ENCODE peak calls at places on chromosome 20, in eight cellular contexts. N is A549, U is ovary, K is endodermal cell, G is IMR-90, E is tibial artery, T is astrocyte, I is DND-41. Z is an unnamed sample.

GRCh38 chr20:18738055-18738454 is 75.5 kb upstream of the SCP2D1 start:
- DNase-seq in N (peak; percentile 11), U (no peak), K (no peak), G (no peak), E (no peak), T (no peak), I (no peak), Z (no peak)

GRCh38 chr20:13494019-13494418 is 144.7 kb downstream of the TASP1 start:
- DNase-seq in N (no peak), U (no peak), K (no peak), G (peak; percentile 52), E (no peak), T (peak; percentile 16), I (no peak), Z (no peak)

GRCh38 chr20:48804300-48804980 is 23.4 kb downstream of the PREX1 start:
- DNase-seq in N (no peak), U (no peak), K (no peak), G (no peak), E (no peak), T (no peak), I (no peak), Z (no peak)

GRCh38 chr20:8790442-8791074 is 278.3 kb upstream of the PLCB4 start:
- DNase-seq in N (peak; percentile 63), U (no peak), K (peak; percentile 65), G (peak; percentile 60), E (no peak), T (peak; percentile 22), I (peak; percentile 39), Z (peak; percentile 50)

GRCh38 chr20:40683221-40683893 is 5.7 kb downstream of the MAFB start:
- DNase-seq in N (no peak), U (peak; percentile 49), K (peak; percentile 73), G (no peak), E (peak; percentile 80), T (peak; percentile 14), I (no peak), Z (no peak)

GRCh38 chr20:56993020-56993419 is 273.4 kb downstream of the BMP7 start:
- DNase-seq in N (no peak), U (no peak), K (no peak), G (no peak), E (no peak), T (no peak), I (no peak), Z (no peak)

GRCh38 chr20:63957004-63957689 is 931 bp upstream of the UCKL1 start:
- DNase-seq in N (peak; percentile 82), U (peak; percentile 80), K (peak; percentile 93), G (peak; percentile 49), E (peak; percentile 88), T (peak; percentile 47), I (no peak), Z (peak; percentile 71)

GRCh38 chr20:48142258-48142657 is 357.0 kb upstream of the SULF2 start:
- DNase-seq in N (no peak), U (no peak), K (no peak), G (no peak), E (peak; percentile 25), T (no peak), I (no peak), Z (no peak)

GRCh38 chr20:9838378-9839295 is at the start of gene PAK5:
- DNase-seq in N (peak; percentile 68), U (peak; percentile 45), K (peak; percentile 99), G (peak; percentile 15), E (peak; percentile 65), T (peak; percentile 53), I (no peak), Z (no peak)

GRCh38 chr20:62427172-62428007 is at the start of gene RBBP8NL:
- DNase-seq in N (no peak), U (no peak), K (peak; percentile 94), G (no peak), E (no peak), T (no peak), I (no peak), Z (no peak)
- H3K4me3 ChIP-seq in N (no peak within 1 kb of the TSS), U (no peak within 1 kb of the TSS), K (no peak within 1 kb of the TSS), G (no peak within 1 kb of the TSS), E (no peak within 1 kb of the TSS), T (no peak within 1 kb of the TSS), I (no peak within 1 kb of the TSS), Z (no peak within 1 kb of the TSS)

GRCh38 chr20:37343212-37343993 is 2.5 kb upstream of the SRC start:
- DNase-seq in N (peak; percentile 59), U (peak; percentile 30), K (no peak), G (no peak), E (peak; percentile 63), T (no peak), I (peak; percentile 24), Z (peak; percentile 63)

GRCh38 chr20:37341632-37342031 is 4.3 kb upstream of the SRC start:
- DNase-seq in N (no peak), U (peak; percentile 35), K (no peak), G (no peak), E (peak; percentile 61), T (no peak), I (no peak), Z (no peak)

GRCh38 chr20:37340998-37341397 is 4.9 kb upstream of the SRC start:
- DNase-seq in N (no peak), U (no peak), K (no peak), G (no peak), E (no peak), T (no peak), I (no peak), Z (no peak)

GRCh38 chr20:37343994-37344355 is 2.0 kb upstream of the SRC start:
- DNase-seq in N (no peak), U (no peak), K (no peak), G (no peak), E (no peak), T (no peak), I (no peak), Z (no peak)

DNA sequence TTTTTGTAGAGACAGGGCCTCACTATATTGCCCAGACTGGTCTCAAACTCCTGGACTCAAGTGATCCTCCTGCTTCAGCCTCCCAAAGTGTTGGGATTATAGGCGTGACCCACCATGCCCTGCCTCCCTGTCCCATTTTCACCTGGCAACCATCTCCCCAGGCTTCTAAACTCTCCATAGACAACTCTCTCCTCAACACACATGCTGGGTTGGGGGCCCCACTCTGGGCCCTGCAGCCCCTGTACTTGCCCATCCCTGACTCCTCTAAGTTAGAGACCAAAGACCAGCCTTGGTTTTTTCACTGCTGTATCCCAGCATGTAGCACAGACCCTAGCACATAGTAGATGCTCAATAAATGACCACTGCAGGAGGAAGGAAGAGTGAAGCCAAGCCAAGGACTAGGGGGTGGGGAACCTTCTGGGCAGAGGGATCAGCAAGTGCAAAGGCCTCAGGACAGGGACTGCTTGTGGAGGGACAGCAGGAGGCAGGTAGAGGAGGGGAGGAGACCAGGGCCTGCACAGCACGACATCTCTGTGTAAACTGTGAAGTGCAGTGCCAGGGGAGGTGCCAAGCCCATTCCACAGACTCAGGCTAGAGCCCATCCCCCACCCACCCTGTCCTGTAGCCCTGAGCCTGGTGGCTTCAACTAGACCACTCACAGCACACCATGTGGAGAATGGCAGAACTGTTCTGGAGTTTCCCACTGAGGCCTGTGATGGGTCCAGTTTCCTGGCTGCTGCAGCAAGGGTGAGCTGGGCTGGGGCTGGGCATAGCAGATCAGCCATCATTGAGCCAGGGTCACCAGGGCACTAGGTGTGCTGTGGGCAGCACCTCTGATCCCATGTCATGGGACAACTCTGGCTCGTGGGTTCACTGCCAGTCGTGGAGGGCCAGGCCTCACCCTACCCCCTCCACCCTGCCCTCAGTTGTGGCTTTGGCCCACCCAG is 3.4 kb upstream of the SRC start:
- DNase-seq in N (peak; percentile 61), U (peak; percentile 31), K (peak; percentile 79), G (no peak), E (peak; percentile 42), T (no peak), I (no peak), Z (peak; percentile 65)
- TF ChIP-seq CTCF in N (no peak), U (no peak), K (peak; percentile 57), G (peak; percentile 22), E (no peak), T (no peak), I (peak; percentile 9), Z (peak; percentile 35)

DNA sequence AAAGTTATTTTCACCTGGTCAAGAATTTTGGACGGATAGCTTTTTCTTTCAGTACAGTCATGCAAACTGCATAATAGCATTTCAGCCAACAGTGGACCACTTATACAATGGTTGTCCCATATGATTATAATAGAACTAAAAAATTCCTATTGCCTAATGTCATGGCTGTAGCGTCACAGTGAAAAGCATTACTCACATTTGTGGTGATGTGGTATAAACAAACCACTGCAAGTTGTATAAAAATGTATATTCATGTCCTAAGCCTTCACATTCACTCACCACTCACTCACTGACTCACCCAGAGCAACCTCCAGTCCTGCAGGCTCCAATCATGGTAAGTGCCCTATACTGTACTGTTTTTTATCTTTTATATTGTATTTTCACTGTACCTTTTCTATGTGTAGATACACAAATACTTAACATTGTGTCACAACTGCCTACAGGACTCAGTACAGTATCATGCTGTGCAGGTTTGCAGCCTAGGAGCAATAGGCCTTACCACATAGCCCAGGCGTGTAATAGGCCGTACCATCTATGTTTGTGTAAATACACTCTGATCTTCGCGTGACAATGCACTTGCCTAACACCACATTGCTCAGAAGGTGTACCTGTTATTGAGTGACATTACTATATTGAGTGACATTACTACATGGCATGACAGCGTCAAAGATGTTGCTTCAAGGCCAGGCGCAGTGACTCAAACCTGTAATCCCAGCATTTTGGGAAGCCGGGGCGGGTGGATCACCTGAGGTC is 17.9 kb downstream of the ABHD12 start:
- DNase-seq in N (peak; percentile 40), U (no peak), K (peak; percentile 10), G (peak; percentile 99), E (no peak), T (peak; percentile 98), I (no peak), Z (no peak)
- H3K4me3 ChIP-seq in N (no peak overlapping the region), U (no peak overlapping the region), K (no peak overlapping the region), G (no peak overlapping the region), E (no peak overlapping the region), T (no peak overlapping the region), I (no peak overlapping the region), Z (no peak overlapping the region)

GRCh38 chr20:21028436-21028835 is 77.7 kb downstream of the LINC00237 start:
- DNase-seq in N (no peak), U (no peak), K (no peak), G (no peak), E (no peak), T (no peak), I (no peak), Z (no peak)

GRCh38 chr20:21028921-21029320 is 77.2 kb downstream of the LINC00237 start:
- DNase-seq in N (no peak), U (no peak), K (no peak), G (no peak), E (no peak), T (no peak), I (no peak), Z (no peak)

GRCh38 chr20:21029356-21029755 is 76.8 kb downstream of the LINC00237 start:
- DNase-seq in N (no peak), U (no peak), K (no peak), G (no peak), E (no peak), T (no peak), I (no peak), Z (no peak)

GRCh38 chr20:21026951-21027350 is 79.2 kb downstream of the LINC00237 start:
- DNase-seq in N (no peak), U (no peak), K (no peak), G (no peak), E (no peak), T (no peak), I (no peak), Z (no peak)

DNA sequence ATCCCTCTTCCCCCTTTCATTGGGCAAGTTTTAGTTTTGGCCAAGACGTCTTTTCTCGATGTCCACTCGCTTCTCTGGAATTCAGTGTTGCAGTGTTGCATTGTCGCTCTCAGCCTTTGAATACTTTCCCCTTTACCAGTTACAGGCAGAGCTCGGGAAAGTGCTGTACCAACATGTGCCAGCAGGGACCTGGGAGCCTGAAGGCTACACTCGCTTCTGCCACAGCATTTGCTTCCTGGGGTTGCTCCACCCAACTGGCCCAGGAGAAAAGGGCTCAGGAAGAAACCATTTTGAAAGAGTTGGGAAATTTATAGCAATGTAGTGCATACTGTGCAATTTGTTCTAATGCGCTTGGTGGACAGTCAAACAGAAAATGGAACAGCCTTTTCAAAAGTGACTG is 78.6 kb downstream of the LINC00237 start:
- DNase-seq in N (peak; percentile 62), U (no peak), K (peak; percentile 92), G (no peak), E (no peak), T (no peak), I (peak; percentile 8), Z (no peak)
- TF ChIP-seq CTCF in N (no peak), U (no peak), K (peak; percentile 74), G (no peak), E (no peak), T (no peak), I (peak; percentile 37), Z (no peak)